ENCODE peak calls at places on chromosomes 5 and 9, in six cellular contexts. K, Y, M, V, B and A are unnamed samples.

GRCh38 chr9:136840877-136841645 is 1.2 kb upstream of the AJM1 start:
- DNase-seq in V (peak), K (no peak), M (no peak), Y (no peak), B (peak), A (no peak)

GRCh38 chr5:178839319-178839704 is 20.4 kb upstream of the ZNF354B start:
- DNase-seq in B (peak), V (peak), M (peak), K (no peak), Y (no peak), A (no peak)

GRCh38 chr9:114158482-114159130 is 3.3 kb downstream of the COL27A1 start:
- DNase-seq in B (no peak), M (no peak), Y (no peak), V (no peak), K (no peak), A (no peak)

GRCh38 chr9:131658753-131659129 is 81.1 kb downstream of the RAPGEF1 start:
- DNase-seq in K (no peak), Y (no peak), M (no peak), V (no peak), B (no peak), A (no peak)

GRCh38 chr9:131651599-131651998 is 88.3 kb downstream of the RAPGEF1 start:
- DNase-seq in V (no peak), M (no peak), K (no peak), Y (no peak), B (no peak), A (no peak)

GRCh38 chr9:13284011-13284410 is 4.5 kb upstream of the MPDZ start:
- DNase-seq in B (no peak), Y (no peak), M (no peak), K (no peak), V (no peak), A (no peak)

GRCh38 chr5:104170906-104171305 is 608.3 kb upstream of the NUDT12 start:
- DNase-seq in B (no peak), M (no peak), K (no peak), V (no peak), Y (no peak), A (no peak)

GRCh38 chr5:151243127-151243526 is 9.9 kb upstream of the GM2A start:
- DNase-seq in M (no peak), K (no peak), V (no peak), Y (no peak), B (no peak), A (no peak)

GRCh38 chr9:78552802-78553201 is 255.9 kb downstream of the PSAT1 start:
- DNase-seq in Y (no peak), V (no peak), B (no peak), K (no peak), M (no peak), A (no peak)

GRCh38 chr5:171450423-171451246 is 31.2 kb downstream of the FGF18 start:
- DNase-seq in M (peak), B (peak), K (peak), V (peak), Y (no peak), A (peak)

GRCh38 chr5:67350600-67351315 is 154.2 kb upstream of the CD180 start:
- DNase-seq in M (no peak), K (no peak), B (no peak), V (no peak), Y (no peak), A (no peak)

GRCh38 chr5:150484964-150485769 is 22.8 kb upstream of the NDST1 start:
- DNase-seq in V (no peak), B (no peak), K (no peak), Y (no peak), M (no peak), A (no peak)

GRCh38 chr9:128125575-128126354 is 1.8 kb downstream of the PTGES2 start:
- DNase-seq in B (no peak), M (no peak), Y (no peak), K (no peak), V (no peak), A (no peak)

GRCh38 chr5:89120719-89121118 is 237.7 kb upstream of the MEF2C start:
- DNase-seq in Y (no peak), V (no peak), K (no peak), B (peak), M (no peak), A (no peak)

GRCh38 chr9:84862308-84862707 is 192.8 kb downstream of the NTRK2 start:
- DNase-seq in M (no peak), B (no peak), V (no peak), K (no peak), Y (no peak), A (no peak)

GRCh38 chr5:147234825-147235635 is at the start of gene STK32A:
- DNase-seq in V (peak), K (no peak), M (no peak), B (peak), Y (no peak), A (no peak)

GRCh38 chr9:131943397-131943796 is 136.3 kb downstream of the MED27 start:
- DNase-seq in Y (no peak), M (no peak), V (no peak), B (no peak), K (no peak), A (no peak)

GRCh38 chr5:149975409-149975808 is 14.9 kb downstream of the SLC26A2 start:
- DNase-seq in M (no peak), K (no peak), V (no peak), B (no peak), Y (no peak), A (no peak)

GRCh38 chr9:99039388-99040182 is 65.3 kb upstream of the TGFBR1 start:
- DNase-seq in B (no peak), V (no peak), Y (no peak), M (no peak), K (no peak), A (no peak)

GRCh38 chr5:137220523-137220927 is 278.6 kb downstream of the SPOCK1 start:
- DNase-seq in Y (peak), B (peak), V (no peak), K (no peak), M (peak), A (peak)

GRCh38 chr9:137458194-137459146 is 664 bp downstream of the NSMF start:
- DNase-seq in M (no peak), V (peak), Y (no peak), K (no peak), B (no peak), A (no peak)

GRCh38 chr5:39650234-39650816 is 225.5 kb upstream of the DAB2 start:
- DNase-seq in K (peak), B (no peak), V (no peak), Y (no peak), M (peak), A (no peak)

GRCh38 chr5:83368317-83368716 is 103.2 kb upstream of the VCAN start:
- DNase-seq in B (no peak), Y (no peak), K (no peak), V (no peak), M (peak), A (peak)

GRCh38 chr5:139374909-139375308 is 8.2 kb downstream of the SLC23A1 start:
- DNase-seq in Y (no peak), V (no peak), B (no peak), K (no peak), M (no peak), A (no peak)

GRCh38 chr5:178068293-178068692 is 45.0 kb upstream of the N4BP3 start:
- DNase-seq in Y (no peak), M (no peak), V (no peak), K (no peak), B (no peak), A (no peak)

GRCh38 chr9:107239474-107239873 is 43.6 kb upstream of the RAD23B start:
- DNase-seq in B (no peak), V (no peak), M (no peak), K (no peak), Y (no peak), A (no peak)

GRCh38 chr9:16482764-16483163 is 387.7 kb downstream of the BNC2 start:
- DNase-seq in V (no peak), M (no peak), K (no peak), B (no peak), Y (no peak), A (no peak)

GRCh38 chr5:1769752-1770442 is 29.7 kb downstream of the MRPL36 start:
- DNase-seq in M (no peak), V (no peak), Y (no peak), B (peak), K (no peak), A (no peak)

GRCh38 chr9:10605388-10605787 is 7.4 kb downstream of the PTPRD start:
- DNase-seq in K (no peak), M (no peak), B (no peak), V (no peak), Y (no peak), A (no peak)

GRCh38 chr9:116491219-116491618 is 195.9 kb upstream of the TRIM32 start:
- DNase-seq in B (no peak), V (no peak), M (no peak), K (no peak), Y (no peak), A (no peak)

GRCh38 chr9:16828335-16829281 is 41.9 kb downstream of the BNC2 start:
- DNase-seq in M (peak), V (peak), B (peak), K (no peak), Y (no peak), A (peak)

GRCh38 chr9:112863781-112864180 is 26.9 kb downstream of the SLC46A2 start:
- DNase-seq in B (no peak), K (no peak), V (no peak), Y (no peak), M (no peak), A (no peak)

GRCh38 chr5:142445266-142445665 is 120.4 kb upstream of the SPRY4 start:
- DNase-seq in M (peak), K (no peak), Y (no peak), V (no peak), B (no peak), A (no peak)

GRCh38 chr5:142438573-142438972 is 113.8 kb upstream of the SPRY4 start:
- DNase-seq in K (no peak), Y (no peak), V (no peak), M (no peak), B (no peak), A (peak)

GRCh38 chr5:142437563-142437962 is 112.7 kb upstream of the SPRY4 start:
- DNase-seq in V (no peak), K (no peak), B (no peak), M (no peak), Y (no peak), A (peak)

GRCh38 chr5:142439208-142439607 is 114.4 kb upstream of the SPRY4 start:
- DNase-seq in Y (no peak), M (peak), B (no peak), V (no peak), K (no peak), A (no peak)

GRCh38 chr5:142441638-142442037 is 116.8 kb upstream of the SPRY4 start:
- DNase-seq in B (peak), Y (no peak), K (no peak), M (no peak), V (no peak), A (no peak)
- TF ChIP-seq CTCF in B (no peak), Y (no peak), K (no peak), M (peak), V (no peak), A (no peak)

GRCh38 chr5:59335544-59335943 is 558.0 kb downstream of the PDE4D start:
- DNase-seq in K (no peak), Y (no peak), V (no peak), M (no peak), B (no peak), A (no peak)
- TF ChIP-seq CTCF in K (no peak), Y (peak), V (no peak), M (no peak), B (no peak), A (no peak)

GRCh38 chr9:121815556-121816448 is 164.4 kb downstream of the DAB2IP start:
- DNase-seq in K (no peak), B (no peak), Y (no peak), M (no peak), V (no peak), A (no peak)
- TF ChIP-seq CTCF in K (no peak), B (no peak), Y (no peak), M (no peak), V (no peak), A (no peak)

DNA sequence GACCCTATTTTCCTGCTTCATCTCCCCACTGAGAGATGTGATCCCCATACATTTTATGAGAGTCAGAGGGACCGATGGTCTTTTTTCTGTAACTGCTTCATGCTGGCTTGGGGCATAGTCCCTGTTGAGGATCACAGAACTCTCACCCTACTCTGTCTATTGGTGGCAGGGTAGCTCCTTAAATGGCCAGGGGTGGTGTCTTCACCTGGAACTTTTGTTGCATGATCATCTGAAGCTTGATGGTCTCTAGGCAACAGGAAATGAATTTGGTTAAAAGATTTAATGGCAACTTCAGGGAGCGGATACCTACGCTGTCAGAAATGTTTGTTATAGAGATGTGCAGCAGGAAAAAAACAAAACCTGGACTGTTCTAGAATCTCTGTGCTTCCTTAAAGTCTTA is 87.0 kb upstream of the GLIS3 start:
- DNase-seq in Y (no peak), K (no peak), V (no peak), M (no peak), B (no peak), A (no peak)
- TF ChIP-seq CTCF in Y (no peak), K (no peak), V (no peak), M (no peak), B (no peak), A (no peak)

DNA sequence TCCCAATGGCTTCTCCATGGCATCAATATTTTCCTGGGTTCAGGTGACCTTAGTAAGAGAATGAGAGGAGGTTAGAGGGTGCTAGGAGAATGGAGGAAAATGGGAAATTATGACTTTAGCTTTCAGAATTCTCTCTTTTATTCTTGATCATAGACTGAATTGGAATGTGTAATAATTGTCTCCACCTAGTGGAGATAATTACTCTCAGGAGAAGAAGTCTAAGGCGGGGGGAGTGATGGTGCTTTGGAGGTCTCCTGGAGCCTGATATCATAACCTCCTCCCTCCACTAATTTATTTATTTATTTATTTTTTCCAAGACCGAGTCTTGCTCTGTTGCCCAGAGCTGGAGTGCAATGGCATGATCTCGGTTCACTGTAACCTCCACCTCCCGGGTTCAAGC is 221.3 kb downstream of the GRIA1 start:
- DNase-seq in Y (no peak), B (no peak), M (no peak), K (no peak), V (no peak), A (no peak)
- TF ChIP-seq CTCF in Y (no peak), B (no peak), M (peak), K (no peak), V (no peak), A (no peak)

GRCh38 chr5:176825234-176825633 is 14.9 kb downstream of the UNC5A start:
- DNase-seq in B (no peak), M (no peak), K (no peak), V (no peak), Y (no peak), A (no peak)
- TF ChIP-seq CTCF in B (no peak), M (no peak), K (no peak), V (no peak), Y (no peak), A (no peak)